ENCODE peak calls at places on chromosomes 1 and 21, in four cellular contexts. One of them, this sample, is unnamed.

GRCh38 chr1:214386747-214387146 is 105.8 kb downstream of the SMYD2 start:
- DNase-seq in cardiac muscle cell: no peak
- DNase-seq in Peyer's patch: no peak
- DNase-seq in PC-3: peak
- DNase-seq in this sample: no peak

GRCh38 chr1:67446893-67447292 is 16.7 kb upstream of the SERBP1 start:
- DNase-seq in Peyer's patch: no peak
- DNase-seq in cardiac muscle cell: no peak
- DNase-seq in PC-3: no peak
- DNase-seq in this sample: no peak

GRCh38 chr1:23393706-23394105 is 24.1 kb upstream of the ZNF436 start:
- DNase-seq in PC-3: peak
- DNase-seq in Peyer's patch: no peak
- DNase-seq in cardiac muscle cell: no peak
- DNase-seq in this sample: peak

GRCh38 chr1:89689234-89689633 is 56.3 kb downstream of the LRRC8C start:
- DNase-seq in PC-3: no peak
- DNase-seq in Peyer's patch: no peak
- DNase-seq in cardiac muscle cell: no peak
- DNase-seq in this sample: no peak

GRCh38 chr1:37394574-37395464 is 79.6 kb upstream of the ZC3H12A start:
- DNase-seq in Peyer's patch: no peak
- DNase-seq in PC-3: no peak
- DNase-seq in cardiac muscle cell: peak
- DNase-seq in this sample: no peak

GRCh38 chr1:32321712-32322291 is 14.2 kb downstream of the MARCKSL1 start:
- DNase-seq in cardiac muscle cell: no peak
- DNase-seq in Peyer's patch: peak
- DNase-seq in PC-3: peak
- DNase-seq in this sample: no peak

GRCh38 chr1:7941437-7941793 is 776 bp upstream of the TNFRSF9 start:
- DNase-seq in Peyer's patch: no peak
- DNase-seq in PC-3: no peak
- DNase-seq in cardiac muscle cell: no peak
- DNase-seq in this sample: no peak

GRCh38 chr1:87331319-87332269 is 2.9 kb downstream of the LMO4 start:
- DNase-seq in cardiac muscle cell: peak
- DNase-seq in PC-3: peak
- DNase-seq in Peyer's patch: peak
- DNase-seq in this sample: peak

GRCh38 chr1:180851995-180852887 is 60.5 kb upstream of the KIAA1614 start:
- DNase-seq in cardiac muscle cell: no peak
- DNase-seq in PC-3: no peak
- DNase-seq in Peyer's patch: no peak
- DNase-seq in this sample: no peak

GRCh38 chr1:171251741-171252300 is 3.5 kb downstream of the FMO1 start:
- DNase-seq in PC-3: peak
- DNase-seq in Peyer's patch: peak
- DNase-seq in cardiac muscle cell: peak
- DNase-seq in this sample: no peak

GRCh38 chr1:150484431-150484830 is 2.8 kb upstream of the TARS2 start:
- DNase-seq in cardiac muscle cell: peak
- DNase-seq in Peyer's patch: no peak
- DNase-seq in PC-3: peak
- DNase-seq in this sample: no peak

GRCh38 chr1:57874426-57874825 is 450.6 kb upstream of the DAB1 start:
- DNase-seq in cardiac muscle cell: no peak
- DNase-seq in Peyer's patch: no peak
- DNase-seq in PC-3: no peak
- DNase-seq in this sample: no peak

GRCh38 chr1:229420765-229421164 is 13.1 kb downstream of the ACTA1 start:
- DNase-seq in PC-3: peak
- DNase-seq in Peyer's patch: no peak
- DNase-seq in cardiac muscle cell: no peak
- DNase-seq in this sample: no peak

GRCh38 chr1:85943526-85943925 is 213.0 kb downstream of the COL24A1 start:
- DNase-seq in Peyer's patch: no peak
- DNase-seq in cardiac muscle cell: no peak
- DNase-seq in PC-3: no peak
- DNase-seq in this sample: no peak

GRCh38 chr1:9233241-9233941 is 1.2 kb upstream of the H6PD start:
- DNase-seq in Peyer's patch: peak
- DNase-seq in PC-3: no peak
- DNase-seq in cardiac muscle cell: no peak
- DNase-seq in this sample: peak

GRCh38 chr1:199574949-199575348 is 452.6 kb upstream of the NR5A2 start:
- DNase-seq in PC-3: no peak
- DNase-seq in Peyer's patch: no peak
- DNase-seq in cardiac muscle cell: no peak
- DNase-seq in this sample: no peak

GRCh38 chr21:43290529-43291346 is 121.9 kb downstream of the CRYAA start:
- DNase-seq in PC-3: no peak
- DNase-seq in Peyer's patch: peak
- DNase-seq in cardiac muscle cell: no peak
- DNase-seq in this sample: no peak

GRCh38 chr1:165218666-165219065 is 137.8 kb downstream of the LMX1A start:
- DNase-seq in PC-3: no peak
- DNase-seq in Peyer's patch: no peak
- DNase-seq in cardiac muscle cell: no peak
- DNase-seq in this sample: no peak

GRCh38 chr1:33001282-33001681 is 35.4 kb downstream of the AK2 start:
- DNase-seq in PC-3: peak
- DNase-seq in cardiac muscle cell: no peak
- DNase-seq in Peyer's patch: no peak
- DNase-seq in this sample: peak

GRCh38 chr1:204314893-204315735 is 44.6 kb downstream of the PLEKHA6 start:
- DNase-seq in Peyer's patch: no peak
- DNase-seq in PC-3: no peak
- DNase-seq in cardiac muscle cell: no peak
- DNase-seq in this sample: no peak

GRCh38 chr1:82778612-82779011 is 977.9 kb downstream of the ADGRL2 start:
- DNase-seq in cardiac muscle cell: peak
- DNase-seq in Peyer's patch: no peak
- DNase-seq in PC-3: peak
- DNase-seq in this sample: no peak

GRCh38 chr1:200029624-200030074 is 2.1 kb downstream of the NR5A2 start:
- DNase-seq in PC-3: peak
- DNase-seq in cardiac muscle cell: no peak
- DNase-seq in Peyer's patch: no peak
- DNase-seq in this sample: no peak

GRCh38 chr1:117698398-117699160 is 92.7 kb downstream of the TENT5C start:
- DNase-seq in cardiac muscle cell: no peak
- DNase-seq in Peyer's patch: no peak
- DNase-seq in PC-3: no peak
- DNase-seq in this sample: no peak

GRCh38 chr1:196309386-196309785 is 298.9 kb downstream of the KCNT2 start:
- DNase-seq in Peyer's patch: no peak
- DNase-seq in PC-3: peak
- DNase-seq in cardiac muscle cell: peak
- DNase-seq in this sample: no peak

GRCh38 chr21:35050348-35051286 is 1.5 kb upstream of the RUNX1 start:
- DNase-seq in PC-3: peak
- DNase-seq in cardiac muscle cell: no peak
- DNase-seq in Peyer's patch: no peak
- DNase-seq in this sample: no peak

GRCh38 chr1:184215274-184215925 is 163.9 kb downstream of the TSEN15 start:
- DNase-seq in cardiac muscle cell: no peak
- DNase-seq in Peyer's patch: no peak
- DNase-seq in PC-3: no peak
- DNase-seq in this sample: no peak

GRCh38 chr1:183244466-183244865 is 58.4 kb downstream of the LAMC2 start:
- DNase-seq in cardiac muscle cell: peak
- DNase-seq in Peyer's patch: no peak
- DNase-seq in PC-3: no peak
- DNase-seq in this sample: peak

GRCh38 chr21:29301703-29302102 is 3.0 kb downstream of the BACH1 start:
- DNase-seq in PC-3: no peak
- DNase-seq in cardiac muscle cell: no peak
- DNase-seq in Peyer's patch: no peak
- DNase-seq in this sample: no peak
- H3K4me3 ChIP-seq in PC-3: peak
- H3K4me3 ChIP-seq in cardiac muscle cell: no peak
- H3K4me3 ChIP-seq in Peyer's patch: no peak
- H3K4me3 ChIP-seq in this sample: no peak

GRCh38 chr1:198121058-198121829 is 35.6 kb upstream of the NEK7 start:
- DNase-seq in cardiac muscle cell: no peak
- DNase-seq in PC-3: peak
- DNase-seq in Peyer's patch: no peak
- DNase-seq in this sample: no peak
- H3K27ac ChIP-seq in cardiac muscle cell: no peak
- H3K27ac ChIP-seq in PC-3: peak
- H3K27ac ChIP-seq in Peyer's patch: no peak
- H3K27ac ChIP-seq in this sample: no peak

GRCh38 chr1:169527461-169528213 is 41.9 kb upstream of the SLC19A2 start:
- DNase-seq in cardiac muscle cell: no peak
- DNase-seq in PC-3: peak
- DNase-seq in Peyer's patch: no peak
- DNase-seq in this sample: no peak

GRCh38 chr1:169528214-169529067 is 42.7 kb upstream of the SLC19A2 start:
- DNase-seq in PC-3: no peak
- DNase-seq in Peyer's patch: no peak
- DNase-seq in cardiac muscle cell: no peak
- DNase-seq in this sample: no peak

GRCh38 chr1:169526120-169526832 is 40.5 kb upstream of the SLC19A2 start:
- DNase-seq in cardiac muscle cell: no peak
- DNase-seq in PC-3: no peak
- DNase-seq in Peyer's patch: no peak
- DNase-seq in this sample: no peak

GRCh38 chr1:169526998-169527397 is 41.3 kb upstream of the SLC19A2 start:
- DNase-seq in Peyer's patch: no peak
- DNase-seq in cardiac muscle cell: no peak
- DNase-seq in PC-3: no peak
- DNase-seq in this sample: no peak

GRCh38 chr1:169529068-169529642 is 43.4 kb upstream of the SLC19A2 start:
- DNase-seq in Peyer's patch: no peak
- DNase-seq in cardiac muscle cell: no peak
- DNase-seq in PC-3: peak
- DNase-seq in this sample: peak
- H3K4me3 ChIP-seq in Peyer's patch: peak
- H3K4me3 ChIP-seq in cardiac muscle cell: no peak
- H3K4me3 ChIP-seq in PC-3: peak
- H3K4me3 ChIP-seq in this sample: no peak

GRCh38 chr1:107229711-107230110 is 88.9 kb downstream of the NTNG1 start:
- DNase-seq in PC-3: no peak
- DNase-seq in cardiac muscle cell: no peak
- DNase-seq in Peyer's patch: no peak
- DNase-seq in this sample: no peak
- H3K27ac ChIP-seq in PC-3: no peak
- H3K27ac ChIP-seq in cardiac muscle cell: no peak
- H3K27ac ChIP-seq in Peyer's patch: no peak
- H3K27ac ChIP-seq in this sample: no peak

GRCh38 chr1:36320767-36321118 is 2.7 kb downstream of the EVA1B start:
- DNase-seq in Peyer's patch: no peak
- DNase-seq in cardiac muscle cell: no peak
- DNase-seq in PC-3: no peak
- DNase-seq in this sample: no peak
- H3K4me3 ChIP-seq in Peyer's patch: peak
- H3K4me3 ChIP-seq in cardiac muscle cell: no peak
- H3K4me3 ChIP-seq in PC-3: no peak
- H3K4me3 ChIP-seq in this sample: peak

This sample was measured in thyroid gland.